ENCODE peak calls at places on chromosomes 1 and 21, in five cellular contexts. One of them, this sample, is unnamed.

GRCh38 chr21:28207776-28208175 is 784.9 kb downstream of the LTN1 start:
- DNase-seq in HCT116: no peak
- DNase-seq in SK-N-SH: peak
- DNase-seq in GM12878: no peak
- DNase-seq in HepG2: no peak
- DNase-seq in this sample: no peak

GRCh38 chr1:104072915-104073371 is 323.2 kb downstream of the AMY1C start:
- DNase-seq in HCT116: no peak
- DNase-seq in SK-N-SH: no peak
- DNase-seq in GM12878: no peak
- DNase-seq in HepG2: no peak
- DNase-seq in this sample: no peak

GRCh38 chr1:31639543-31639942 is 5.1 kb downstream of the PEF1 start:
- DNase-seq in HCT116: no peak
- DNase-seq in SK-N-SH: no peak
- DNase-seq in GM12878: no peak
- DNase-seq in HepG2: no peak
- DNase-seq in this sample: no peak

GRCh38 chr1:160296036-160296435 is 11.1 kb upstream of the PEX19 start:
- DNase-seq in HCT116: no peak
- DNase-seq in SK-N-SH: no peak
- DNase-seq in GM12878: no peak
- DNase-seq in HepG2: no peak
- DNase-seq in this sample: no peak

GRCh38 chr1:65114312-65114711 is 33.7 kb upstream of the AK4 start:
- DNase-seq in HCT116: no peak
- DNase-seq in SK-N-SH: peak
- DNase-seq in GM12878: no peak
- DNase-seq in HepG2: peak
- DNase-seq in this sample: no peak

GRCh38 chr1:6329851-6330250 is 63.7 kb downstream of the ACOT7 start:
- DNase-seq in HCT116: no peak
- DNase-seq in SK-N-SH: no peak
- DNase-seq in GM12878: no peak
- DNase-seq in HepG2: no peak
- DNase-seq in this sample: no peak

GRCh38 chr1:198019126-198019525 is 102.0 kb downstream of the LHX9 start:
- DNase-seq in HCT116: no peak
- DNase-seq in SK-N-SH: no peak
- DNase-seq in GM12878: no peak
- DNase-seq in HepG2: no peak
- DNase-seq in this sample: no peak

GRCh38 chr1:159991513-159991912 is 37.5 kb upstream of the SLAMF9 start:
- DNase-seq in HCT116: no peak
- DNase-seq in SK-N-SH: no peak
- DNase-seq in GM12878: no peak
- DNase-seq in HepG2: peak
- DNase-seq in this sample: peak

GRCh38 chr21:16578912-16579311 is 849.1 kb downstream of the USP25 start:
- DNase-seq in HCT116: no peak
- DNase-seq in SK-N-SH: no peak
- DNase-seq in GM12878: no peak
- DNase-seq in HepG2: no peak
- DNase-seq in this sample: no peak

GRCh38 chr1:209802117-209802779 is 3.7 kb downstream of the IRF6 start:
- DNase-seq in HCT116: no peak
- DNase-seq in SK-N-SH: peak
- DNase-seq in GM12878: no peak
- DNase-seq in HepG2: no peak
- DNase-seq in this sample: no peak

GRCh38 chr1:226735576-226735975 is 3.5 kb downstream of the ITPKB start:
- DNase-seq in HCT116: no peak
- DNase-seq in SK-N-SH: no peak
- DNase-seq in GM12878: no peak
- DNase-seq in HepG2: no peak
- DNase-seq in this sample: no peak

GRCh38 chr1:177103005-177103404 is 61.5 kb downstream of the ASTN1 start:
- DNase-seq in HCT116: no peak
- DNase-seq in SK-N-SH: no peak
- DNase-seq in GM12878: no peak
- DNase-seq in HepG2: no peak
- DNase-seq in this sample: no peak

GRCh38 chr1:160308451-160309182 is 23.7 kb upstream of the PEX19 start:
- DNase-seq in HCT116: no peak
- DNase-seq in SK-N-SH: no peak
- DNase-seq in GM12878: no peak
- DNase-seq in HepG2: no peak
- DNase-seq in this sample: peak

GRCh38 chr1:19488136-19488535 is 2.8 kb upstream of the CAPZB start:
- DNase-seq in HCT116: no peak
- DNase-seq in SK-N-SH: no peak
- DNase-seq in GM12878: no peak
- DNase-seq in HepG2: no peak
- DNase-seq in this sample: no peak

GRCh38 chr21:14453964-14454641 is 71.2 kb upstream of the HSPA13 start:
- DNase-seq in HCT116: no peak
- DNase-seq in SK-N-SH: no peak
- DNase-seq in GM12878: peak
- DNase-seq in HepG2: no peak
- DNase-seq in this sample: no peak

DNA sequence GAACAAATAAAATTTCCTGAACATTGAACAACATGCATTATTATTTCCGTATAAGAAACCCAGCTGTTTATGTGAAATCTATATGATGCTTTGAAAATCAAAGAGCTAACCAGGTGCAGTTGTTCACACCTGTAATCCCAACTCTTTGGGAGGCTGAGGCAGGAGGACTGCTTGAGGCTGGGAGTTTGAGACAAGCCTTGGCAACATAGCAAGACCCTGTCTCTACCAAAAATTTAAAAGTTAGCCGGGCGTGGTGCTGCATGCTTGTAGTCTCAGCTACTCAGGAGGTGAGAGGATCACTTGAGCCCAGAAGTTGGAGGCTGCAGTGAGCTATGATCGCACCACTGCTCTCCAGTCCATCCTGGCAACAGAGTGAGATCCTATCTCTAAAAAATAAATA is 4.8 kb upstream of the ZNF281 start:
- DNase-seq in HCT116: no peak
- DNase-seq in SK-N-SH: no peak
- DNase-seq in GM12878: no peak
- DNase-seq in HepG2: no peak
- DNase-seq in this sample: no peak
- H2AFZ ChIP-seq in HCT116: peak
- H2AFZ ChIP-seq in SK-N-SH: peak
- H2AFZ ChIP-seq in GM12878: no peak
- H2AFZ ChIP-seq in HepG2: no peak
- H2AFZ ChIP-seq in this sample: no peak

GRCh38 chr1:54835131-54835898 is 34.2 kb upstream of the TTC22 start:
- DNase-seq in HCT116: no peak
- DNase-seq in SK-N-SH: no peak
- DNase-seq in GM12878: no peak
- DNase-seq in HepG2: no peak
- DNase-seq in this sample: no peak

GRCh38 chr1:54835970-54836369 is 34.8 kb upstream of the TTC22 start:
- DNase-seq in HCT116: no peak
- DNase-seq in SK-N-SH: no peak
- DNase-seq in GM12878: no peak
- DNase-seq in HepG2: no peak
- DNase-seq in this sample: no peak

GRCh38 chr1:54836594-54836993 is 35.5 kb upstream of the TTC22 start:
- DNase-seq in HCT116: no peak
- DNase-seq in SK-N-SH: no peak
- DNase-seq in GM12878: no peak
- DNase-seq in HepG2: no peak
- DNase-seq in this sample: no peak

GRCh38 chr1:54834007-54834541 is 33.0 kb upstream of the TTC22 start:
- DNase-seq in HCT116: no peak
- DNase-seq in SK-N-SH: no peak
- DNase-seq in GM12878: no peak
- DNase-seq in HepG2: no peak
- DNase-seq in this sample: no peak

DNA sequence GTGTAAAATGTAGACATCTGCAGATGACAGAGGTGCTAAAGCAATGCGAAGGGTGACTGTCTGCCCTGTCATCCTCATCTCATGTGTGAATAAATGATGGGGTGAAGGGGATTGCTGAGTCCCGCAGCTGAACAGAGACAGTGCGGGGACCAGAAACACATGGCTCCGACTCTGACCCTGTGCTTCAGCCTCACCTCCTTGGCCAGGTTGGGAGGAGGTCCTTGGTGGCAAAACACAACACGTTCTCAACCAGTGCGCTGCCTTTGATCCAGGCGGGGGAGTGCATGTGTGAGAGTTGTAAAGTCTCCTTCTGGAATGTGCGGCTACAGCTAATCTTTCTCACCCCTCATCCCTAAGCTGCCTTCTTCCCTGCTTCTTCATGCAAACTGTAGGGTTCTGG is 32.0 kb upstream of the TTC22 start:
- DNase-seq in HCT116: no peak
- DNase-seq in SK-N-SH: no peak
- DNase-seq in GM12878: no peak
- DNase-seq in HepG2: no peak
- DNase-seq in this sample: no peak
- TF ChIP-seq REST in HCT116: no peak
- TF ChIP-seq REST in SK-N-SH: no peak
- TF ChIP-seq REST in GM12878: no peak
- TF ChIP-seq REST in HepG2: no peak
- TF ChIP-seq REST in this sample: no peak

GRCh38 chr1:97017895-97018294 is 296.3 kb downstream of the PTBP2 start:
- DNase-seq in HCT116: no peak
- DNase-seq in SK-N-SH: no peak
- DNase-seq in GM12878: no peak
- DNase-seq in HepG2: peak
- DNase-seq in this sample: peak
- H2AFZ ChIP-seq in HCT116: no peak
- H2AFZ ChIP-seq in SK-N-SH: no peak
- H2AFZ ChIP-seq in GM12878: peak
- H2AFZ ChIP-seq in HepG2: no peak
- H2AFZ ChIP-seq in this sample: peak

GRCh38 chr21:25568230-25568629 is 39.1 kb downstream of the MRPL39 start:
- DNase-seq in HCT116: no peak
- DNase-seq in SK-N-SH: no peak
- DNase-seq in GM12878: no peak
- DNase-seq in HepG2: no peak
- DNase-seq in this sample: peak
- TF ChIP-seq REST in HCT116: no peak
- TF ChIP-seq REST in SK-N-SH: no peak
- TF ChIP-seq REST in GM12878: no peak
- TF ChIP-seq REST in HepG2: no peak
- TF ChIP-seq REST in this sample: no peak

GRCh38 chr1:36467027-36467410 is 2.8 kb upstream of the MRPS15 start:
- DNase-seq in HCT116: no peak
- DNase-seq in SK-N-SH: no peak
- DNase-seq in GM12878: no peak
- DNase-seq in HepG2: no peak
- DNase-seq in this sample: no peak

GRCh38 chr1:36463773-36464604 is at the start of gene MRPS15:
- DNase-seq in HCT116: peak
- DNase-seq in SK-N-SH: peak
- DNase-seq in GM12878: peak
- DNase-seq in HepG2: peak
- DNase-seq in this sample: peak

GRCh38 chr1:36466370-36467026 is 2.3 kb upstream of the MRPS15 start:
- DNase-seq in HCT116: no peak
- DNase-seq in SK-N-SH: no peak
- DNase-seq in GM12878: no peak
- DNase-seq in HepG2: no peak
- DNase-seq in this sample: no peak

GRCh38 chr1:36464605-36465393 is 615 bp upstream of the MRPS15 start:
- DNase-seq in HCT116: no peak
- DNase-seq in SK-N-SH: no peak
- DNase-seq in GM12878: no peak
- DNase-seq in HepG2: no peak
- DNase-seq in this sample: peak

GRCh38 chr1:36465731-36466369 is 1.7 kb upstream of the MRPS15 start:
- DNase-seq in HCT116: no peak
- DNase-seq in SK-N-SH: no peak
- DNase-seq in GM12878: no peak
- DNase-seq in HepG2: no peak
- DNase-seq in this sample: no peak
- H2AFZ ChIP-seq in HCT116: no peak
- H2AFZ ChIP-seq in SK-N-SH: no peak
- H2AFZ ChIP-seq in GM12878: no peak
- H2AFZ ChIP-seq in HepG2: no peak
- H2AFZ ChIP-seq in this sample: no peak

GRCh38 chr1:26692211-26692792 is 3.5 kb upstream of the ARID1A start:
- DNase-seq in HCT116: peak
- DNase-seq in SK-N-SH: peak
- DNase-seq in GM12878: peak
- DNase-seq in HepG2: peak
- DNase-seq in this sample: peak

GRCh38 chr1:26689504-26689903 is 6.3 kb upstream of the ARID1A start:
- DNase-seq in HCT116: no peak
- DNase-seq in SK-N-SH: no peak
- DNase-seq in GM12878: no peak
- DNase-seq in HepG2: no peak
- DNase-seq in this sample: no peak

GRCh38 chr1:26692793-26693490 is 2.9 kb upstream of the ARID1A start:
- DNase-seq in HCT116: peak
- DNase-seq in SK-N-SH: peak
- DNase-seq in GM12878: peak
- DNase-seq in HepG2: peak
- DNase-seq in this sample: peak

GRCh38 chr1:26690157-26690556 is 5.7 kb upstream of the ARID1A start:
- DNase-seq in HCT116: no peak
- DNase-seq in SK-N-SH: no peak
- DNase-seq in GM12878: no peak
- DNase-seq in HepG2: no peak
- DNase-seq in this sample: no peak

GRCh38 chr1:26690576-26691031 is 5.2 kb upstream of the ARID1A start:
- DNase-seq in HCT116: no peak
- DNase-seq in SK-N-SH: no peak
- DNase-seq in GM12878: no peak
- DNase-seq in HepG2: no peak
- DNase-seq in this sample: peak
- TF ChIP-seq REST in HCT116: no peak
- TF ChIP-seq REST in SK-N-SH: no peak
- TF ChIP-seq REST in GM12878: no peak
- TF ChIP-seq REST in HepG2: no peak
- TF ChIP-seq REST in this sample: no peak

This sample was measured in GM23338.